ENCODE peak calls at places on chromosomes 4 and X, in seven cellular contexts. S is heart right ventricle, R is right atrium auricular region, D is stomach, K is GM12865, T is glutamatergic neuron, I is cardiac muscle cell. F is an unnamed sample.

GRCh38 chr4:108742451-108742850 is 20.4 kb downstream of the ETNPPL start:
- DNase-seq in S (no peak), R (no peak), D (no peak), K (no peak), T (no peak), I (no peak), F (no peak)

GRCh38 chr4:88706574-88706973 is 8.9 kb upstream of the NAP1L5 start:
- DNase-seq in S (no peak), R (no peak), D (no peak), K (no peak), T (no peak), I (peak), F (peak)

GRCh38 chrX:136159615-136160025 is 12.3 kb downstream of the FHL1 start:
- DNase-seq in S (no peak), R (no peak), D (no peak), K (no peak), T (no peak), I (no peak), F (peak)

GRCh38 chrX:118550792-118551191 is 55.2 kb downstream of the DOCK11 start:
- DNase-seq in S (no peak), R (no peak), D (no peak), K (no peak), T (no peak), I (no peak), F (no peak)

GRCh38 chr4:83150563-83151330 is 36.2 kb upstream of the PLAC8 start:
- DNase-seq in S (no peak), R (no peak), D (peak), K (no peak), T (no peak), I (peak), F (no peak)

GRCh38 chr4:168151313-168151712 is 59.0 kb downstream of the ANXA10 start:
- DNase-seq in S (no peak), R (no peak), D (no peak), K (no peak), T (no peak), I (no peak), F (no peak)

GRCh38 chrX:100654256-100654655 is 10.3 kb downstream of the SRPX2 start:
- DNase-seq in S (no peak), R (no peak), D (no peak), K (no peak), T (no peak), I (peak), F (peak)

GRCh38 chrX:54807524-54808108 is at the start of gene MAGED2:
- DNase-seq in S (peak), R (no peak), D (no peak), K (no peak), T (peak), I (peak), F (peak)

GRCh38 chr4:92618968-92619367 is 315.2 kb downstream of the GRID2 start:
- DNase-seq in S (no peak), R (no peak), D (no peak), K (no peak), T (no peak), I (peak), F (no peak)

GRCh38 chr4:100348472-100348871 is 158.2 kb upstream of the DDIT4L start:
- DNase-seq in S (no peak), R (no peak), D (no peak), K (no peak), T (no peak), I (peak), F (peak)

GRCh38 chrX:136162827-136163427 is 15.6 kb downstream of the FHL1 start:
- DNase-seq in S (peak), R (peak), D (peak), K (peak), T (peak), I (peak), F (peak)

GRCh38 chrX:13716905-13717304 is 17.5 kb downstream of the TRAPPC2 start:
- DNase-seq in S (no peak), R (no peak), D (no peak), K (no peak), T (no peak), I (no peak), F (no peak)

GRCh38 chrX:20913760-20914159 is 460.5 kb upstream of the CNKSR2 start:
- DNase-seq in S (no peak), R (no peak), D (no peak), K (no peak), T (no peak), I (no peak), F (peak)

GRCh38 chr4:52425751-52426326 is 233.3 kb downstream of the USP46 start:
- DNase-seq in S (no peak), R (no peak), D (peak), K (no peak), T (no peak), I (no peak), F (no peak)

GRCh38 chr4:124753941-124754581 is 41.5 kb upstream of the ANKRD50 start:
- DNase-seq in S (no peak), R (no peak), D (peak), K (no peak), T (no peak), I (peak), F (no peak)

GRCh38 chrX:119488749-119489148 is 20.5 kb downstream of the SLC25A5 start:
- DNase-seq in S (peak), R (no peak), D (peak), K (peak), T (peak), I (peak), F (peak)

GRCh38 chr4:140326395-140326993 is 47.0 kb upstream of the SCOC start:
- DNase-seq in S (peak), R (no peak), D (no peak), K (no peak), T (no peak), I (peak), F (peak)

GRCh38 chr4:1509366-1509765 is 103.1 kb upstream of the NKX1-1 start:
- DNase-seq in S (no peak), R (no peak), D (no peak), K (no peak), T (no peak), I (no peak), F (no peak)

GRCh38 chr4:154506253-154506652 is 14.7 kb upstream of the DCHS2 start:
- DNase-seq in S (no peak), R (no peak), D (no peak), K (peak), T (no peak), I (peak), F (peak)

GRCh38 chr4:62225972-62226371 is 1025.8 kb downstream of the ADGRL3 start:
- DNase-seq in S (no peak), R (no peak), D (no peak), K (no peak), T (no peak), I (no peak), F (no peak)

GRCh38 chr4:89657931-89658700 is 178.8 kb downstream of the SNCA start:
- DNase-seq in S (no peak), R (no peak), D (no peak), K (peak), T (no peak), I (peak), F (peak)

GRCh38 chrX:133918326-133918725 is 67.1 kb downstream of the GPC3 start:
- DNase-seq in S (no peak), R (no peak), D (no peak), K (no peak), T (no peak), I (no peak), F (no peak)

GRCh38 chr4:140109626-140110213 is 44.3 kb downstream of the MAML3 start:
- DNase-seq in S (no peak), R (no peak), D (no peak), K (no peak), T (peak), I (no peak), F (no peak)

GRCh38 chr4:35500812-35501211 is 743.5 kb downstream of the ARAP2 start:
- DNase-seq in S (no peak), R (no peak), D (no peak), K (peak), T (no peak), I (no peak), F (no peak)

GRCh38 chr4:74523076-74523475 is 78.1 kb downstream of the AREG start:
- DNase-seq in S (no peak), R (no peak), D (no peak), K (no peak), T (no peak), I (no peak), F (no peak)

GRCh38 chr4:28388471-28388870 is 1527.8 kb downstream of the STIM2 start:
- DNase-seq in S (no peak), R (no peak), D (no peak), K (no peak), T (no peak), I (no peak), F (no peak)

GRCh38 chr4:144574509-144574908 is 71.4 kb upstream of the HHIP start:
- DNase-seq in S (no peak), R (no peak), D (no peak), K (no peak), T (no peak), I (no peak), F (no peak)

GRCh38 chr4:145061325-145061920 is 36.6 kb downstream of the ANAPC10 start:
- DNase-seq in S (no peak), R (no peak), D (no peak), K (peak), T (no peak), I (peak), F (peak)

GRCh38 chrX:118726887-118727685 is at the start of gene IL13RA1:
- DNase-seq in S (peak), R (peak), D (peak), K (peak), T (peak), I (peak), F (peak)

GRCh38 chr4:25320374-25321172 is 8.0 kb downstream of the ZCCHC4 start:
- DNase-seq in S (no peak), R (no peak), D (no peak), K (no peak), T (no peak), I (peak), F (peak)

GRCh38 chr4:40811886-40812857 is 62.4 kb downstream of the NSUN7 start:
- DNase-seq in S (no peak), R (no peak), D (no peak), K (no peak), T (no peak), I (peak), F (peak)

GRCh38 chr4:107279729-107280128 is 243.6 kb upstream of the DKK2 start:
- DNase-seq in S (no peak), R (no peak), D (no peak), K (no peak), T (no peak), I (peak), F (no peak)

GRCh38 chrX:26783512-26784225 is 567.7 kb downstream of the MAGEB5 start:
- DNase-seq in S (peak), R (no peak), D (peak), K (peak), T (no peak), I (peak), F (peak)

GRCh38 chr4:143186634-143187033 is 1.9 kb downstream of the USP38 start:
- DNase-seq in S (no peak), R (no peak), D (no peak), K (peak), T (no peak), I (peak), F (peak)

GRCh38 chr4:151442002-151442401 is 33.0 kb downstream of the FHIP1A start:
- DNase-seq in S (no peak), R (no peak), D (no peak), K (no peak), T (no peak), I (no peak), F (no peak)

GRCh38 chrX:12984629-12985303 is 9.9 kb downstream of the TMSB4X start:
- DNase-seq in S (no peak), R (no peak), D (peak), K (peak), T (no peak), I (peak), F (peak)

GRCh38 chrX:106894392-106894909 is 8.7 kb downstream of the RIPPLY1 start:
- DNase-seq in S (peak), R (no peak), D (peak), K (peak), T (peak), I (peak), F (peak)

GRCh38 chr4:112381996-112382692 is 85.0 kb downstream of the ALPK1 start:
- DNase-seq in S (no peak), R (no peak), D (no peak), K (no peak), T (peak), I (no peak), F (no peak)

GRCh38 chrX:24294619-24295018 is 19.2 kb downstream of the SUPT20HL2 start:
- DNase-seq in S (no peak), R (no peak), D (no peak), K (no peak), T (peak), I (peak), F (peak)

GRCh38 chr4:2910409-2910808 is 52.8 kb downstream of the NOP14 start:
- DNase-seq in S (no peak), R (no peak), D (no peak), K (no peak), T (no peak), I (no peak), F (no peak)
- TF ChIP-seq CTCF in S (no peak), R (no peak), D (no peak), K (no peak), T (no peak), I (peak), F (no peak)

GRCh38 chr4:69194166-69194565 is 20.4 kb downstream of the UGT2B11 start:
- DNase-seq in S (no peak), R (no peak), D (no peak), K (no peak), T (no peak), I (no peak), F (no peak)
- TF ChIP-seq CTCF in S (no peak), R (no peak), D (no peak), K (no peak), T (no peak), I (no peak), F (no peak)

DNA sequence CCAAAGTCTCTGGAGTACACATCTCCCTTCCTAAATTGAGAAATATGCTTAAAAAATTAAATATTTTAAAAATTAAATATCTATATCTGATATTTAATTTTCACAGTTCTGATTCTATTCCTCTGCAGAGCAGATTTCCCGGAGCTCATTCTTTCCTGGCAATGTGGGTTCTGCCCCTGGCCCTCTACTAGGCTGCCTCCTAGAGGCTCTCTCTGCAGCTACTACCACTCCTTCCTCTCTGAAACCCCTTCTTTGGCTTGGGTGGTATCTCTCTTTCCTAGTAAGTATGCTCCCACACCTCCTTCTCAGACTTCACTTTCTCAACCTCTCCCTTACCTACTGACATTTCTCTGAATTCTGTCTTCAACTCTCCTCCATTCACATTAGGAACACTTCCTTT is 45.3 kb downstream of the RPGR start:
- DNase-seq in S (peak), R (no peak), D (no peak), K (no peak), T (no peak), I (peak), F (no peak)
- TF ChIP-seq CTCF in S (peak), R (peak), D (no peak), K (no peak), T (no peak), I (peak), F (no peak)

GRCh38 chrX:31420302-31420701 is 348.5 kb upstream of the FTHL17 start:
- DNase-seq in S (no peak), R (no peak), D (no peak), K (no peak), T (no peak), I (no peak), F (no peak)

GRCh38 chrX:31421441-31421840 is 349.6 kb upstream of the FTHL17 start:
- DNase-seq in S (no peak), R (no peak), D (no peak), K (no peak), T (no peak), I (peak), F (no peak)

GRCh38 chrX:31420711-31421151 is 348.9 kb upstream of the FTHL17 start:
- DNase-seq in S (no peak), R (no peak), D (no peak), K (no peak), T (no peak), I (peak), F (no peak)

GRCh38 chrX:31423575-31424284 is 351.9 kb upstream of the FTHL17 start:
- DNase-seq in S (peak), R (no peak), D (peak), K (peak), T (no peak), I (peak), F (peak)
- TF ChIP-seq CTCF in S (peak), R (peak), D (no peak), K (peak), T (peak), I (peak), F (peak)

DNA sequence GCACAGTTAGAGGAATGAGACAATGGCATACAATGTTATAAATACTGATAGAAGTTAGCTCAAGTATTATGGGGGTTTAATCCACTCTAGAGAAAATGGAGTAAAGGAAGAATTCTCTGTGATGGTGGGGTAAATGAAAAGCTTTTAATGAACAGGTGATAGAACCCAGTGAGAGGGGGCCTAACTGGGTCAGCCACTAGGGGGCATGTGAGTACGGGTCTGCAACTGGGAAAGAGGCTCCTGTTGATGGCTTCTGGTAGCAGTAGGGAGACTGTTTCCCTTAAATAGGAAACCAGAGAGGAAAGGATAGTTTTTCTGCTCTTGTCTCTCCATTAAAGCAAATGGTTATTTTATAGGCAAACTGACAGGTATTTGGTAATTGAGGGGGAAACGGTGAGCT is 132.8 kb upstream of the GPR101 start:
- DNase-seq in S (no peak), R (no peak), D (peak), K (peak), T (peak), I (no peak), F (peak)
- TF ChIP-seq CTCF in S (no peak), R (peak), D (peak), K (peak), T (peak), I (no peak), F (peak)